ENCODE peak calls at places on chromosomes 4 and X, in eight cellular contexts. G is NCI-H146; B is transverse colon; F is activated CD4-positive, alpha-beta T cell treated with anti-CD3 and anti-CD28 coated beads for 24 hours; W is fibroblast of pulmonary artery; Y is NCI-H82; C is stimulated activated CD4-positive, alpha-beta T cell treated with anti-CD3 and anti-CD28 coated beads, Interleukin-2, amount 100 ng/mL, for 24 hours; E is activated T-cell treated with anti-CD3 and anti-CD28 coated beads for 24 hours. A is an unnamed sample.

GRCh38 chrX:38891641-38892413 is 90.6 kb downstream of the MID1IP1 start:
- DNase-seq in B (no peak), E (no peak), F (no peak), G (no peak), C (peak), Y (no peak), W (peak), A (no peak)

GRCh38 chr4:54517793-54518444 is 139.8 kb upstream of the KIT start:
- DNase-seq in C (no peak), W (no peak), Y (no peak), B (no peak), G (no peak), E (no peak), F (no peak), A (no peak)

GRCh38 chr4:82217986-82218715 is 155.6 kb downstream of the HNRNPD start:
- DNase-seq in E (no peak), W (peak), Y (peak), G (peak), B (no peak), C (no peak), F (no peak), A (peak)

GRCh38 chrX:122113376-122113775 is 1066.0 kb downstream of the GLUD2 start:
- DNase-seq in F (no peak), Y (peak), C (no peak), G (no peak), W (no peak), B (no peak), E (no peak), A (no peak)

GRCh38 chr4:56134272-56134671 is 185.5 kb downstream of the CEP135 start:
- DNase-seq in G (no peak), B (peak), Y (no peak), C (no peak), W (peak), E (no peak), F (no peak), A (no peak)

GRCh38 chrX:48665991-48666390 is 17.6 kb upstream of the WAS start:
- DNase-seq in W (peak), G (no peak), C (no peak), Y (peak), E (no peak), B (no peak), F (no peak), A (no peak)

GRCh38 chr4:115484479-115484878 is 371.1 kb upstream of the NDST4 start:
- DNase-seq in W (no peak), F (no peak), B (no peak), G (no peak), Y (no peak), C (no peak), E (no peak), A (no peak)

GRCh38 chrX:53071064-53071463 is 11.1 kb upstream of the TSPYL2 start:
- DNase-seq in C (no peak), Y (no peak), G (no peak), E (no peak), F (no peak), B (no peak), W (no peak), A (no peak)

GRCh38 chrX:5632887-5633286 is 595.8 kb downstream of the NLGN4X start:
- DNase-seq in C (no peak), W (no peak), E (no peak), F (no peak), Y (no peak), B (no peak), G (no peak), A (no peak)

GRCh38 chrX:110066488-110067225 is 63.7 kb downstream of the TMEM164 start:
- DNase-seq in B (no peak), E (no peak), G (peak), F (no peak), C (no peak), W (no peak), Y (no peak), A (no peak)

GRCh38 chrX:28847423-28847822 is 260.2 kb downstream of the IL1RAPL1 start:
- DNase-seq in W (peak), B (no peak), E (no peak), Y (no peak), F (no peak), G (no peak), C (no peak), A (peak)

GRCh38 chr4:113384600-113384999 is 335.1 kb downstream of the ANK2 start:
- DNase-seq in Y (no peak), F (no peak), W (peak), B (no peak), E (no peak), G (no peak), C (no peak), A (no peak)

GRCh38 chrX:153818571-153819397 is 11.6 kb downstream of the PDZD4 start:
- DNase-seq in G (peak), F (peak), W (no peak), C (peak), B (peak), Y (peak), E (peak), A (peak)

GRCh38 chr4:9996319-9997110 is 24.8 kb downstream of the SLC2A9 start:
- DNase-seq in B (peak), F (no peak), W (peak), E (no peak), Y (no peak), C (no peak), G (peak), A (no peak)